ENCODE peak calls at places on chromosomes 6 and 20, in five cellular contexts. One of them, this sample, is unnamed.

GRCh38 chr20:50683570-50683969 is 7.8 kb downstream of the RIPOR3 start:
- DNase-seq in H9: no peak
- DNase-seq in mesenchymal stem cell: no peak
- DNase-seq in IMR-90: no peak
- DNase-seq in neuronal stem cell: no peak
- DNase-seq in this sample: no peak

GRCh38 chr6:150145830-150146229 is 3.0 kb downstream of the PPP1R14C start:
- DNase-seq in H9: no peak
- DNase-seq in mesenchymal stem cell: no peak
- DNase-seq in IMR-90: no peak
- DNase-seq in neuronal stem cell: no peak
- DNase-seq in this sample: no peak

GRCh38 chr6:44268095-44268628 is 2.1 kb upstream of the TMEM151B start:
- DNase-seq in H9: peak; percentile 86
- DNase-seq in mesenchymal stem cell: peak; percentile 47
- DNase-seq in IMR-90: peak; percentile 46
- DNase-seq in neuronal stem cell: peak; percentile 86
- DNase-seq in this sample: peak; percentile 80

GRCh38 chr6:98921038-98921437 is 26.7 kb downstream of the FBXL4 start:
- DNase-seq in H9: no peak
- DNase-seq in mesenchymal stem cell: no peak
- DNase-seq in IMR-90: peak; percentile 10
- DNase-seq in neuronal stem cell: no peak
- DNase-seq in this sample: no peak

GRCh38 chr20:48025061-48025515 is 239.8 kb upstream of the SULF2 start:
- DNase-seq in H9: peak; percentile 76
- DNase-seq in mesenchymal stem cell: peak; percentile 85
- DNase-seq in IMR-90: peak; percentile 29
- DNase-seq in neuronal stem cell: no peak
- DNase-seq in this sample: peak; percentile 1

GRCh38 chr20:43843096-43843964 is 71.3 kb upstream of the TOX2 start:
- DNase-seq in H9: no peak
- DNase-seq in mesenchymal stem cell: peak; percentile 92
- DNase-seq in IMR-90: peak; percentile 97
- DNase-seq in neuronal stem cell: no peak
- DNase-seq in this sample: no peak

GRCh38 chr6:107618672-107619071 is 128.8 kb downstream of the SOBP start:
- DNase-seq in H9: no peak
- DNase-seq in mesenchymal stem cell: no peak
- DNase-seq in IMR-90: no peak
- DNase-seq in neuronal stem cell: no peak
- DNase-seq in this sample: peak; percentile 75

GRCh38 chr6:105359419-105360366 is 43.2 kb downstream of the PREP start:
- DNase-seq in H9: no peak
- DNase-seq in mesenchymal stem cell: peak; percentile 85
- DNase-seq in IMR-90: peak; percentile 96
- DNase-seq in neuronal stem cell: no peak
- DNase-seq in this sample: peak; percentile 56

GRCh38 chr20:59673288-59673997 is 69.1 kb downstream of the PHACTR3 start:
- DNase-seq in H9: no peak
- DNase-seq in mesenchymal stem cell: no peak
- DNase-seq in IMR-90: no peak
- DNase-seq in neuronal stem cell: no peak
- DNase-seq in this sample: no peak

GRCh38 chr20:6008254-6008653 is 45.6 kb downstream of the LRRN4 start:
- DNase-seq in H9: no peak
- DNase-seq in mesenchymal stem cell: peak; percentile 94
- DNase-seq in IMR-90: peak; percentile 92
- DNase-seq in neuronal stem cell: no peak
- DNase-seq in this sample: peak; percentile 92

GRCh38 chr6:64041373-64041772 is 405.8 kb downstream of the PHF3 start:
- DNase-seq in H9: no peak
- DNase-seq in mesenchymal stem cell: no peak
- DNase-seq in IMR-90: no peak
- DNase-seq in neuronal stem cell: no peak
- DNase-seq in this sample: no peak

GRCh38 chr6:31582230-31582601 is at the start of gene LTB:
- DNase-seq in H9: no peak
- DNase-seq in mesenchymal stem cell: no peak
- DNase-seq in IMR-90: no peak
- DNase-seq in neuronal stem cell: no peak
- DNase-seq in this sample: no peak

GRCh38 chr20:50690979-50691584 is at the start of gene RIPOR3:
- DNase-seq in H9: peak; percentile 63
- DNase-seq in mesenchymal stem cell: peak; percentile 71
- DNase-seq in IMR-90: no peak
- DNase-seq in neuronal stem cell: peak; percentile 17
- DNase-seq in this sample: no peak

GRCh38 chr6:151084275-151084674 is 155.5 kb upstream of the AKAP12 start:
- DNase-seq in H9: no peak
- DNase-seq in mesenchymal stem cell: no peak
- DNase-seq in IMR-90: no peak
- DNase-seq in neuronal stem cell: no peak
- DNase-seq in this sample: no peak

GRCh38 chr6:76792394-76792793 is 670.9 kb downstream of the HTR1B start:
- DNase-seq in H9: no peak
- DNase-seq in mesenchymal stem cell: peak; percentile 6
- DNase-seq in IMR-90: peak; percentile 3
- DNase-seq in neuronal stem cell: no peak
- DNase-seq in this sample: peak; percentile 93

GRCh38 chr20:37327748-37328147 is 18.2 kb upstream of the SRC start:
- DNase-seq in H9: no peak
- DNase-seq in mesenchymal stem cell: peak; percentile 93
- DNase-seq in IMR-90: peak; percentile 80
- DNase-seq in neuronal stem cell: no peak
- DNase-seq in this sample: no peak

GRCh38 chr20:63626424-63627128 is at the start of gene GMEB2:
- DNase-seq in H9: peak; percentile 76
- DNase-seq in mesenchymal stem cell: no peak
- DNase-seq in IMR-90: no peak
- DNase-seq in neuronal stem cell: no peak
- DNase-seq in this sample: peak; percentile 65

GRCh38 chr6:151154418-151154817 is 85.3 kb upstream of the AKAP12 start:
- DNase-seq in H9: no peak
- DNase-seq in mesenchymal stem cell: peak; percentile 64
- DNase-seq in IMR-90: no peak
- DNase-seq in neuronal stem cell: no peak
- DNase-seq in this sample: peak; percentile 22

GRCh38 chr20:57841297-57841866 is 131.6 kb upstream of the PMEPA1 start:
- DNase-seq in H9: peak; percentile 17
- DNase-seq in mesenchymal stem cell: no peak
- DNase-seq in IMR-90: no peak
- DNase-seq in neuronal stem cell: no peak
- DNase-seq in this sample: no peak

GRCh38 chr6:13331516-13332348 is 3.4 kb upstream of the TBC1D7 start:
- DNase-seq in H9: no peak
- DNase-seq in mesenchymal stem cell: peak; percentile 26
- DNase-seq in IMR-90: peak; percentile 29
- DNase-seq in neuronal stem cell: no peak
- DNase-seq in this sample: peak; percentile 72

GRCh38 chr6:125274935-125275334 is 26.8 kb downstream of the HDDC2 start:
- DNase-seq in H9: no peak
- DNase-seq in mesenchymal stem cell: no peak
- DNase-seq in IMR-90: no peak
- DNase-seq in neuronal stem cell: no peak
- DNase-seq in this sample: no peak

DNA sequence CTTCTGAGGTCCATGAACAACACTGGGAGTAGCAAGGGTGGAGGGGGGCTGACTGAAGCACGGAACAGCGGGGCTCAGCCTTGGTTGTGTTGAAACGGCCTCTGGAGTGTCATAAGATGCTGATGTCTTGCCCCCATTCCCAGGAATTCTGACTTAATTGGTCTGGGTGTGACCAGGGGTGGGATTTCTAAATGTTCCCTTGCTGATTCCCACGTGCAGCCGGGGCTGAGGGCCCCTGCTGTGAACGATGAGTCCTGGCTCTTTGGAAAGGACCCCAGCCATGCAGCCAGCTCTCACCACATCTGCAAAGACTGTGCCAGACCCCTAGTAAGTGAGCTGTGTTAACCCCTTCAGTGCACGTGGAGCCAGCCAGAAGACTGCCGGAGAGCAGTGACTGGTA is 28.6 kb upstream of the FAM50B start:
- DNase-seq in H9: no peak
- DNase-seq in mesenchymal stem cell: no peak
- DNase-seq in IMR-90: no peak
- DNase-seq in neuronal stem cell: no peak
- DNase-seq in this sample: peak; percentile 37
- H4K91ac ChIP-seq in H9: no peak overlapping the region
- H4K91ac ChIP-seq in mesenchymal stem cell: no peak overlapping the region
- H4K91ac ChIP-seq in IMR-90: peak overlapping the region; percentile 49
- H4K91ac ChIP-seq in neuronal stem cell: no peak overlapping the region
- H4K91ac ChIP-seq in this sample: peak overlapping the region; percentile 46

GRCh38 chr6:7166410-7167293 is 58.9 kb downstream of the RREB1 start:
- DNase-seq in H9: no peak
- DNase-seq in mesenchymal stem cell: peak; percentile 85
- DNase-seq in IMR-90: peak; percentile 87
- DNase-seq in neuronal stem cell: no peak
- DNase-seq in this sample: peak; percentile 84

GRCh38 chr6:7165002-7165735 is 57.4 kb downstream of the RREB1 start:
- DNase-seq in H9: no peak
- DNase-seq in mesenchymal stem cell: peak; percentile 64
- DNase-seq in IMR-90: peak; percentile 68
- DNase-seq in neuronal stem cell: no peak
- DNase-seq in this sample: peak; percentile 69

GRCh38 chr6:7163661-7164071 is 55.9 kb downstream of the RREB1 start:
- DNase-seq in H9: no peak
- DNase-seq in mesenchymal stem cell: no peak
- DNase-seq in IMR-90: no peak
- DNase-seq in neuronal stem cell: no peak
- DNase-seq in this sample: no peak

GRCh38 chr6:7164536-7165001 is 56.8 kb downstream of the RREB1 start:
- DNase-seq in H9: no peak
- DNase-seq in mesenchymal stem cell: no peak
- DNase-seq in IMR-90: no peak
- DNase-seq in neuronal stem cell: no peak
- DNase-seq in this sample: no peak

GRCh38 chr6:7165736-7166296 is 58.1 kb downstream of the RREB1 start:
- DNase-seq in H9: no peak
- DNase-seq in mesenchymal stem cell: peak; percentile 53
- DNase-seq in IMR-90: no peak
- DNase-seq in neuronal stem cell: no peak
- DNase-seq in this sample: no peak
- H2AK5ac ChIP-seq in H9: no peak overlapping the region
- H2AK5ac ChIP-seq in mesenchymal stem cell: peak overlapping the region; percentile 50
- H2AK5ac ChIP-seq in IMR-90: peak overlapping the region; percentile 85
- H2AK5ac ChIP-seq in neuronal stem cell: no peak overlapping the region
- H2AK5ac ChIP-seq in this sample: no peak overlapping the region

DNA sequence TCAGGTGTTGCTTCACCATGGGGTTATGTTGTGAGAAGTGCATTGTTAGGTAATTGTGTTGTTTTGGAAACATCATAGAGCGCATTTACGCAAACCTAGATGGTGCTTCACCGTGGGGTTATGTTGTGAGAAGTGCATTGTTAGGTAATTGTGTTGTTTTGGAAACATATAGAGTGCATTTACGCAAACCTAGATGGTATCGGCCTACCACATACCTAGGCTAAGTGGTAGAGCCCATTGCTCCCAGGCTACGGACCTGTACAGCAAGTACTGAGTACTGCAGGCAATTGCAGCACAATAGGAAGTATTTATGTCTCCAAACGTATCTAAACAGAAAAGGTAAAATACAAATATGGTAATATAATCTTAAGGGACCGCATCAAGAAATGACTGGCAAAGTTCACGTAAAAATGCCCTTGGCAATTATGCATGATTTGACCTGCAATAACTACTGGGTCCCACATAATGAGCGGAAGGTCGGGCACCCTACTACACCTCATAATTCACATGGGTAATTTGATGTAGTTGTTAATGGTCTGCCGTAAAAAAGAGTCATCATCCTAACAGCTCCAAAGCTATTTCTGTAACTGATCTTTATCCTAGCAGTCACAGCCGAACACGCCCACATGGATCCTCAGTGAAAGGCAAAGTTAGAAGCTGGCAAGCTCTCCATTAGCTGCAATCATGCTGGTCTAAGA is 76.1 kb downstream of the RSPH3 start:
- DNase-seq in H9: no peak
- DNase-seq in mesenchymal stem cell: no peak
- DNase-seq in IMR-90: peak; percentile 13
- DNase-seq in neuronal stem cell: no peak
- DNase-seq in this sample: peak; percentile 97
- H2BK5ac ChIP-seq in H9: no peak overlapping the region
- H2BK5ac ChIP-seq in mesenchymal stem cell: no peak overlapping the region
- H2BK5ac ChIP-seq in IMR-90: no peak overlapping the region
- H2BK5ac ChIP-seq in neuronal stem cell: no peak overlapping the region
- H2BK5ac ChIP-seq in this sample: no peak overlapping the region

GRCh38 chr20:45911486-45912343 is at the start of gene PLTP:
- DNase-seq in H9: peak; percentile 80
- DNase-seq in mesenchymal stem cell: peak; percentile 85
- DNase-seq in IMR-90: peak; percentile 57
- DNase-seq in neuronal stem cell: peak; percentile 78
- DNase-seq in this sample: no peak
- H4K91ac ChIP-seq in H9: no peak within 1 kb of the TSS
- H4K91ac ChIP-seq in mesenchymal stem cell: peak within 1 kb of the TSS; percentile 64
- H4K91ac ChIP-seq in IMR-90: peak within 1 kb of the TSS; percentile 77
- H4K91ac ChIP-seq in neuronal stem cell: no peak within 1 kb of the TSS
- H4K91ac ChIP-seq in this sample: peak within 1 kb of the TSS; percentile 31

GRCh38 chr6:155014137-155014536 is 19.0 kb downstream of the TIAM2 start:
- DNase-seq in H9: no peak
- DNase-seq in mesenchymal stem cell: no peak
- DNase-seq in IMR-90: no peak
- DNase-seq in neuronal stem cell: no peak
- DNase-seq in this sample: no peak

GRCh38 chr6:155011997-155012396 is 16.9 kb downstream of the TIAM2 start:
- DNase-seq in H9: no peak
- DNase-seq in mesenchymal stem cell: no peak
- DNase-seq in IMR-90: no peak
- DNase-seq in neuronal stem cell: no peak
- DNase-seq in this sample: no peak

GRCh38 chr6:155014715-155015300 is 19.7 kb downstream of the TIAM2 start:
- DNase-seq in H9: no peak
- DNase-seq in mesenchymal stem cell: peak; percentile 62
- DNase-seq in IMR-90: peak; percentile 78
- DNase-seq in neuronal stem cell: no peak
- DNase-seq in this sample: peak; percentile 15

DNA sequence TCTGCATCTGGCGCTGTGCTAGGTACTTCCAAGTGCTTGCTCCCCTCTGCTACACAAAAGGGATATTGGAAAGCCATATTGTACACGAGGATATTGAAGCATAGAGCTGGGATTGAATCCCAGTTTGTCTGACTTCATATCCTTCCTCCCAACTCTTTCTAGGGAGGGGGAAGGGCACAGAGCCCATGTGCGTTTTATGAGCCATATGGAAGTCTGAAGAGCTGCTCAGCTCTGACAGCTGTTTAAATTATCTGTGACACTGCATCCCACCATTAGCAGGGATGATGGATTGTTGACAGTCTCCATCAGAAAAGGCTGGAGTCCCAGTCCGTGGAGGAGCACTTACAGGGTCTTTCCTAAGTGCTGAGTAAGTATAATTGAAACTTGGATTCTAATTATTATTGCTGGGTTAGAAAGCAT is 18.4 kb downstream of the TIAM2 start:
- DNase-seq in H9: no peak
- DNase-seq in mesenchymal stem cell: no peak
- DNase-seq in IMR-90: peak; percentile 24
- DNase-seq in neuronal stem cell: no peak
- DNase-seq in this sample: no peak
- H2AK5ac ChIP-seq in H9: no peak overlapping the region
- H2AK5ac ChIP-seq in mesenchymal stem cell: no peak overlapping the region
- H2AK5ac ChIP-seq in IMR-90: peak overlapping the region; percentile 41
- H2AK5ac ChIP-seq in neuronal stem cell: no peak overlapping the region
- H2AK5ac ChIP-seq in this sample: no peak overlapping the region

GRCh38 chr20:41889125-41889870 is 271.1 kb upstream of the CHD6 start:
- DNase-seq in H9: peak; percentile 37
- DNase-seq in mesenchymal stem cell: no peak
- DNase-seq in IMR-90: no peak
- DNase-seq in neuronal stem cell: no peak
- DNase-seq in this sample: no peak
- H2BK5ac ChIP-seq in H9: no peak overlapping the region
- H2BK5ac ChIP-seq in mesenchymal stem cell: no peak overlapping the region
- H2BK5ac ChIP-seq in IMR-90: no peak overlapping the region
- H2BK5ac ChIP-seq in neuronal stem cell: no peak overlapping the region
- H2BK5ac ChIP-seq in this sample: no peak overlapping the region

This sample was measured in trophoblast cell.